ENCODE peak calls at places on chromosome 9, in five cellular contexts. Z is GM23248, K is sigmoid colon, I is mesendoderm, A is prostate gland. P is an unnamed sample.

GRCh38 chr9:17942498-17942897 is 363.6 kb downstream of the SH3GL2 start:
- DNase-seq in Z (no peak), K (no peak), I (no peak), A (no peak), P (peak; percentile 36)

GRCh38 chr9:117034862-117035261 is 347.8 kb downstream of the TRIM32 start:
- DNase-seq in Z (peak; percentile 11), K (no peak), I (peak; percentile 78), A (no peak), P (no peak)

GRCh38 chr9:91164724-91165520 is 196.8 kb downstream of the AUH start:
- DNase-seq in Z (peak; percentile 97), K (peak; percentile 80), I (peak; percentile 47), A (no peak), P (peak; percentile 87)

GRCh38 chr9:107180206-107180605 is 102.9 kb upstream of the RAD23B start:
- DNase-seq in Z (no peak), K (no peak), I (no peak), A (no peak), P (no peak)

GRCh38 chr9:5566054-5566618 is 55.8 kb downstream of the PDCD1LG2 start:
- DNase-seq in Z (no peak), K (no peak), I (no peak), A (no peak), P (no peak)

GRCh38 chr9:114958021-114958846 is 27.8 kb upstream of the TNFSF8 start:
- DNase-seq in Z (peak; percentile 41), K (peak; percentile 68), I (no peak), A (no peak), P (peak; percentile 19)

GRCh38 chr9:101367323-101367722 is 17.5 kb downstream of the BAAT start:
- DNase-seq in Z (no peak), K (no peak), I (no peak), A (no peak), P (no peak)

GRCh38 chr9:81522721-81523551 is 166.4 kb downstream of the TLE1 start:
- DNase-seq in Z (peak; percentile 79), K (no peak), I (peak; percentile 76), A (peak; percentile 22), P (peak; percentile 28)

GRCh38 chr9:90086076-90086475 is 481.3 kb downstream of the GADD45G start:
- DNase-seq in Z (no peak), K (no peak), I (no peak), A (no peak), P (no peak)

GRCh38 chr9:36276840-36277239 is 18.6 kb upstream of the GNE start:
- DNase-seq in Z (peak; percentile 84), K (no peak), I (no peak), A (no peak), P (peak; percentile 75)

GRCh38 chr9:81787747-81788632 is 98.6 kb upstream of the TLE1 start:
- DNase-seq in Z (peak; percentile 94), K (peak; percentile 64), I (peak; percentile 16), A (peak; percentile 11), P (peak; percentile 53)

GRCh38 chr9:94675008-94675841 is 35.9 kb upstream of the FBP1 start:
- DNase-seq in Z (peak; percentile 47), K (no peak), I (no peak), A (no peak), P (no peak)

GRCh38 chr9:123201083-123201482 is 67.3 kb downstream of the STRBP start:
- DNase-seq in Z (no peak), K (no peak), I (no peak), A (no peak), P (no peak)

GRCh38 chr9:37511006-37511714 is 25.4 kb downstream of the POLR1E start:
- DNase-seq in Z (peak; percentile 14), K (no peak), I (peak; percentile 78), A (no peak), P (no peak)

GRCh38 chr9:70256123-70256551 is 2.6 kb upstream of the SMC5 start:
- DNase-seq in Z (peak; percentile 79), K (no peak), I (no peak), A (no peak), P (peak; percentile 20)

GRCh38 chr9:38641142-38641541 is 20.7 kb upstream of the ANKRD18A start:
- DNase-seq in Z (no peak), K (no peak), I (no peak), A (no peak), P (no peak)

GRCh38 chr9:19967567-19968459 is 179.0 kb upstream of the SLC24A2 start:
- DNase-seq in Z (no peak), K (no peak), I (peak; percentile 14), A (no peak), P (no peak)

GRCh38 chr9:77725820-77726219 is 77.7 kb upstream of the GNA14 start:
- DNase-seq in Z (no peak), K (no peak), I (no peak), A (no peak), P (no peak)

GRCh38 chr9:21060919-21061561 is 16.7 kb downstream of the IFNB1 start:
- DNase-seq in Z (peak; percentile 43), K (no peak), I (peak; percentile 19), A (no peak), P (no peak)

GRCh38 chr9:27564031-27564430 is 9.2 kb downstream of the C9orf72 start:
- DNase-seq in Z (no peak), K (no peak), I (no peak), A (no peak), P (no peak)

GRCh38 chr9:27560457-27560856 is 12.8 kb downstream of the C9orf72 start:
- DNase-seq in Z (no peak), K (no peak), I (no peak), A (no peak), P (no peak)

GRCh38 chr9:27554712-27555111 is 18.6 kb downstream of the C9orf72 start:
- DNase-seq in Z (no peak), K (no peak), I (no peak), A (no peak), P (no peak)

GRCh38 chr9:27561697-27562096 is 11.6 kb downstream of the C9orf72 start:
- DNase-seq in Z (no peak), K (no peak), I (no peak), A (peak; percentile 21), P (no peak)

GRCh38 chr9:27558307-27558706 is 15.0 kb downstream of the C9orf72 start:
- DNase-seq in Z (no peak), K (no peak), I (no peak), A (no peak), P (no peak)
- H3K36me3 ChIP-seq in Z (no peaks in the 10 kb centered on the region), K (peaks cover 15% of the 10 kb centered on the region), I (no peaks in the 10 kb centered on the region), A (peaks cover 5% of the 10 kb centered on the region), P (no peaks in the 10 kb centered on the region)

GRCh38 chr9:105887679-105888078 is 193.3 kb downstream of the TMEM38B start:
- DNase-seq in Z (no peak), K (no peak), I (no peak), A (no peak), P (no peak)
- H3K27ac ChIP-seq in Z (no peak overlapping the region), K (no peak overlapping the region), I (no peak overlapping the region), A (no peak overlapping the region), P (no peak overlapping the region)

DNA sequence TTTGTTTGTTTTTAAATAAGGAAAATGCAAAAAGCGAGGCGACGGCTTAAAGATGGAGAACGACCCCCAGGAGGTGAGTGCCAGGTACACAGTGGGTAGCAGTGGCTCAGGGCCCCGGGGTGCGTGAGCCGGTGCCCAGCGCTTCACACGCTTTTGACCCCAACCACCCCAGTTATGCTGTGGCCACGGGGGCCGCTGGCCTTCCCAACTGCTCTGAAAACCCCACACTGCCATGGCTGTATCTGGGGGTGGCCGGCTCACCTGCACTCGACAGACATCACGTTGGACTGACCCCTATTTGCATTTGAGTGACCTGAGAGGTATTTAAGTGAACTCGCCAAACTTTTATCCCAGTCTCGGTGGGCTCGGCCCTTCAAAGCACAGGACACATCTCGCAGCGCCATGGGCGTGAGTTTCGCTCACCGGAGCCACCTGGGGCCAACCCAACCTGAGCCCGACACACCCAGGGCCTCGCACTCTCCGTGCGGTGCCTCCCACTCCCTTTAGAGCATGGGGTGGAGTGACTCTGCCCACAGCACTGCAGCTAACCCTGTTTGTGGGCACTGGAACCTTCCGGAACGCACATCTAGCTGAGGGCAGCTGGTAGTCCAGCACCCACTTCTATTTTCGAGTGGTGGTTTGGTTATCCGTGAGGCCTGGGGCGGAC is 13.7 kb upstream of the AJM1 start:
- DNase-seq in Z (no peak), K (no peak), I (no peak), A (no peak), P (no peak)
- H3K36me3 ChIP-seq in Z (no peaks in the 10 kb centered on the region), K (peaks cover 67% of the 10 kb centered on the region), I (peaks cover 24% of the 10 kb centered on the region), A (no peaks in the 10 kb centered on the region), P (peaks cover 20% of the 10 kb centered on the region)

DNA sequence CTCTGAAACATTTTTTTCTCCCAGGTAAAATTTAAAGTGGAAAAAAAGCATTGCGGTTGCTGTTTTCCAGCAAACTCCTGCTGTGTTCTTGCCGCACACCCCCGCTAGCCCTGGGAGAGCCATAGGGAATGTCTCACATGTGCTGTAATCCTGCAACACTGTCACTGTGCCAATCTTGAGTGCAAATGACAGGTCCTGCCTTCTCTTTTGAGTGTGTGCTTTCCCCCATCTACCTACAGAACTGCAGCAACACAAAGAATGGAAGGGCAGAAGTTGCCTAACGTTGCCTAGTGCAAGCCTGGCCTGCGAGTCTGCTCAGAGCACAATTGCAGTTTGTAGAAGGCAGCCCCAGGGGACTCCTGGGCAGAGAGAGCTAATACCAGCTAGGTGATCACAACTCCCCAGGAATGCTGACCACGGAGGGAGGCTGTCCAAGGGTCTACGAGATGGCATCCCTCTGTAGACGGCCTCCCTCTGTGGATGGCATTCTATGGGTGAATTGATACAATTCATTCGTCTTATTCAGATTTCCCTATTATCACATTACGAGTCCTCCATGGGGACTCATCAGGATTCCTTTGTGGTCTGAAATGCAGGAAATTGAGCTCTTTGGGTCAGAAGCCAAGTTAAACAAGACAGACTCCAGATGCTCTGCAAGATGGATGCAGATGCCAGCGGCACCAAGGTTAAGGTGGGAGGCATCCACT is 172.6 kb upstream of the S1PR3 start:
- DNase-seq in Z (peak; percentile 79), K (no peak), I (peak; percentile 88), A (no peak), P (no peak)
- H3K27ac ChIP-seq in Z (peak overlapping the region; percentile 16), K (no peak overlapping the region), I (no peak overlapping the region), A (no peak overlapping the region), P (no peak overlapping the region)

GRCh38 chr9:134039386-134040175 is 14.3 kb downstream of the BRD3OS start:
- DNase-seq in Z (no peak), K (no peak), I (no peak), A (no peak), P (no peak)

GRCh38 chr9:134034215-134035040 is 9.1 kb downstream of the BRD3OS start:
- DNase-seq in Z (no peak), K (peak; percentile 33), I (no peak), A (no peak), P (no peak)

GRCh38 chr9:134035041-134036039 is 10.1 kb downstream of the BRD3OS start:
- DNase-seq in Z (no peak), K (peak; percentile 53), I (no peak), A (no peak), P (no peak)

GRCh38 chr9:134033516-134034214 is 8.4 kb downstream of the BRD3OS start:
- DNase-seq in Z (no peak), K (peak; percentile 52), I (no peak), A (no peak), P (no peak)

GRCh38 chr9:134036130-134036529 is 10.8 kb downstream of the BRD3OS start:
- DNase-seq in Z (no peak), K (peak; percentile 52), I (no peak), A (no peak), P (no peak)
- H3K36me3 ChIP-seq in Z (peaks cover 18% of the 10 kb centered on the region), K (peaks cover 71% of the 10 kb centered on the region), I (peaks cover 23% of the 10 kb centered on the region), A (peaks cover 12% of the 10 kb centered on the region), P (peaks cover 10% of the 10 kb centered on the region)